ENCODE peak calls at places on chromosomes 7 and 10, in six cellular contexts. O, A, C, K, D and T are unnamed samples.

GRCh38 chr7:157944734-157945291 is 608.0 kb downstream of the DNAJB6 start:
- DNase-seq in O (no peak), A (no peak), C (no peak), K (no peak), D (no peak), T (no peak)

GRCh38 chr10:131909014-131909808 is 8.4 kb downstream of the PPP2R2D start:
- DNase-seq in O (no peak), A (no peak), C (no peak), K (no peak), D (no peak), T (no peak)

GRCh38 chr7:12470930-12471329 is 67.3 kb upstream of the VWDE start:
- DNase-seq in O (no peak), A (no peak), C (no peak), K (no peak), D (no peak), T (no peak)

GRCh38 chr10:118563373-118563890 is 32.0 kb downstream of the PRLHR start:
- DNase-seq in O (no peak), A (no peak), C (no peak), K (no peak), D (no peak), T (no peak)

GRCh38 chr7:82235710-82236109 is 207.9 kb downstream of the CACNA2D1 start:
- DNase-seq in O (no peak), A (no peak), C (peak; percentile 29), K (no peak), D (no peak), T (peak; percentile 2)

GRCh38 chr7:30617359-30617758 is 22.7 kb downstream of the GARS1 start:
- DNase-seq in O (no peak), A (no peak), C (no peak), K (no peak), D (no peak), T (no peak)

GRCh38 chr10:17607603-17608332 is 9.4 kb downstream of the HACD1 start:
- DNase-seq in O (peak; percentile 62), A (peak; percentile 86), C (peak; percentile 43), K (no peak), D (peak; percentile 79), T (peak; percentile 64)

GRCh38 chr7:6271091-6271658 is 1.2 kb downstream of the CYTH3 start:
- DNase-seq in O (peak; percentile 79), A (no peak), C (peak; percentile 69), K (no peak), D (peak; percentile 35), T (peak; percentile 75)

GRCh38 chr10:82319558-82319957 is 444.6 kb downstream of the NRG3 start:
- DNase-seq in O (no peak), A (no peak), C (no peak), K (no peak), D (peak; percentile 3), T (no peak)

GRCh38 chr10:73136627-73137026 is 26.4 kb downstream of the NUDT13 start:
- DNase-seq in O (no peak), A (no peak), C (no peak), K (no peak), D (no peak), T (no peak)

GRCh38 chr7:100048680-100049079 is 894 bp upstream of the ZSCAN21 start:
- DNase-seq in O (no peak), A (no peak), C (no peak), K (no peak), D (no peak), T (no peak)

GRCh38 chr10:92891885-92892705 is 43.8 kb downstream of the EXOC6 start:
- DNase-seq in O (peak; percentile 71), A (no peak), C (peak; percentile 98), K (no peak), D (peak; percentile 45), T (peak; percentile 92)

GRCh38 chr10:14945097-14945496 is 8.8 kb downstream of the DCLRE1C start:
- DNase-seq in O (no peak), A (no peak), C (no peak), K (no peak), D (no peak), T (no peak)